ENCODE peak calls at places on chromosomes 4 and X, in four cellular contexts. One of them, this sample, is unnamed.

GRCh38 chr4:72564184-72564583 is 4.8 kb downstream of the ADAMTS3 start:
- DNase-seq in CD8-positive, alpha-beta T cell: no peak
- DNase-seq in fibroblast of pulmonary artery: peak; percentile 59
- DNase-seq in tibial artery: peak; percentile 49
- DNase-seq in this sample: peak; percentile 54

GRCh38 chrX:25131055-25131454 is 115.3 kb upstream of the ARX start:
- DNase-seq in CD8-positive, alpha-beta T cell: no peak
- DNase-seq in fibroblast of pulmonary artery: no peak
- DNase-seq in tibial artery: no peak
- DNase-seq in this sample: peak; percentile 3

GRCh38 chrX:136754641-136755040 is 26.1 kb downstream of the ARHGEF6 start:
- DNase-seq in CD8-positive, alpha-beta T cell: peak; percentile 39
- DNase-seq in fibroblast of pulmonary artery: no peak
- DNase-seq in tibial artery: peak; percentile 34
- DNase-seq in this sample: no peak

GRCh38 chrX:115259238-115259875 is 25.5 kb upstream of the LRCH2 start:
- DNase-seq in CD8-positive, alpha-beta T cell: no peak
- DNase-seq in fibroblast of pulmonary artery: no peak
- DNase-seq in tibial artery: no peak
- DNase-seq in this sample: no peak

GRCh38 chrX:71533850-71534515 is 1.1 kb downstream of the OGT start:
- DNase-seq in CD8-positive, alpha-beta T cell: peak; percentile 61
- DNase-seq in fibroblast of pulmonary artery: peak; percentile 54
- DNase-seq in tibial artery: peak; percentile 50
- DNase-seq in this sample: peak; percentile 32

GRCh38 chr4:6377626-6378492 is 94.6 kb downstream of the PPP2R2C start:
- DNase-seq in CD8-positive, alpha-beta T cell: no peak
- DNase-seq in fibroblast of pulmonary artery: no peak
- DNase-seq in tibial artery: no peak
- DNase-seq in this sample: no peak

GRCh38 chr4:48227662-48228061 is 42.0 kb downstream of the TEC start:
- DNase-seq in CD8-positive, alpha-beta T cell: no peak
- DNase-seq in fibroblast of pulmonary artery: no peak
- DNase-seq in tibial artery: no peak
- DNase-seq in this sample: no peak

GRCh38 chr4:64781737-64782326 is 372.6 kb upstream of the TECRL start:
- DNase-seq in CD8-positive, alpha-beta T cell: no peak
- DNase-seq in fibroblast of pulmonary artery: peak; percentile 55
- DNase-seq in tibial artery: no peak
- DNase-seq in this sample: peak; percentile 10

GRCh38 chrX:84865113-84865512 is 138.6 kb upstream of the APOOL start:
- DNase-seq in CD8-positive, alpha-beta T cell: no peak
- DNase-seq in fibroblast of pulmonary artery: peak; percentile 0
- DNase-seq in tibial artery: no peak
- DNase-seq in this sample: no peak

GRCh38 chr4:184408711-184409081 is 65.7 kb downstream of the IRF2 start:
- DNase-seq in CD8-positive, alpha-beta T cell: no peak
- DNase-seq in fibroblast of pulmonary artery: no peak
- DNase-seq in tibial artery: no peak
- DNase-seq in this sample: no peak

GRCh38 chr4:55864577-55865223 is 11.3 kb downstream of the EXOC1 start:
- DNase-seq in CD8-positive, alpha-beta T cell: no peak
- DNase-seq in fibroblast of pulmonary artery: no peak
- DNase-seq in tibial artery: no peak
- DNase-seq in this sample: no peak

GRCh38 chrX:19839770-19840254 is 47.6 kb downstream of the SH3KBP1 start:
- DNase-seq in CD8-positive, alpha-beta T cell: no peak
- DNase-seq in fibroblast of pulmonary artery: no peak
- DNase-seq in tibial artery: no peak
- DNase-seq in this sample: no peak

GRCh38 chr4:6746721-6747689 is 31.0 kb downstream of the BLOC1S4 start:
- DNase-seq in CD8-positive, alpha-beta T cell: no peak
- DNase-seq in fibroblast of pulmonary artery: peak; percentile 45
- DNase-seq in tibial artery: no peak
- DNase-seq in this sample: no peak

GRCh38 chr4:337932-338758 is 531 bp downstream of the ZNF141 start:
- DNase-seq in CD8-positive, alpha-beta T cell: peak; percentile 49
- DNase-seq in fibroblast of pulmonary artery: peak; percentile 57
- DNase-seq in tibial artery: no peak
- DNase-seq in this sample: peak; percentile 36

GRCh38 chrX:19280636-19281035 is 63.1 kb upstream of the PDHA1 start:
- DNase-seq in CD8-positive, alpha-beta T cell: no peak
- DNase-seq in fibroblast of pulmonary artery: no peak
- DNase-seq in tibial artery: no peak
- DNase-seq in this sample: no peak

GRCh38 chrX:74300869-74301268 is 3.1 kb upstream of the ZCCHC13 start:
- DNase-seq in CD8-positive, alpha-beta T cell: no peak
- DNase-seq in fibroblast of pulmonary artery: no peak
- DNase-seq in tibial artery: no peak
- DNase-seq in this sample: no peak

GRCh38 chr4:114924311-114924710 is 189.1 kb downstream of the NDST4 start:
- DNase-seq in CD8-positive, alpha-beta T cell: no peak
- DNase-seq in fibroblast of pulmonary artery: no peak
- DNase-seq in tibial artery: no peak
- DNase-seq in this sample: no peak

GRCh38 chrX:16101581-16101980 is 21.8 kb upstream of the GRPR start:
- DNase-seq in CD8-positive, alpha-beta T cell: no peak
- DNase-seq in fibroblast of pulmonary artery: no peak
- DNase-seq in tibial artery: no peak
- DNase-seq in this sample: no peak

DNA sequence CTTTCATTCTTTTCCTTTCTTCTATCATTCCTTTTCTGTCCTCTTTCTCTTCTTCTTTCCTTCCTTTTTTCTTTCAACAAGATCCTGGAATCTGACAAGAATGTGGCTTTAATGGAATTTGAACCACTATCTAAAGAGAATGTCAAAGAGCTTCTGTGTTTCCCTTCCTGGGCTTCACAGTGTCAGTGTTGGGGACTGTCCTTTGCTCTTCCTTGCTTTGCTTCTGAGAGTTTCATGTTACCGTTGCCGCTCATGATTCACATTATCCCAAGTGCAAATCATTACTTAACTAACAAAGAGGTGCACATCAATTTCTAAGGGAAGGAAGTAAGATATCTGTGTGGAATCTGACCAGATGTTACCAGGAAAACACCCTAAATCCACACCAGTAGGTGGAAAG is 90.5 kb upstream of the DDIT4L start:
- DNase-seq in CD8-positive, alpha-beta T cell: no peak
- DNase-seq in fibroblast of pulmonary artery: no peak
- DNase-seq in tibial artery: no peak
- DNase-seq in this sample: no peak
- H3K4me3 ChIP-seq in CD8-positive, alpha-beta T cell: no peak overlapping the region
- H3K4me3 ChIP-seq in fibroblast of pulmonary artery: no peak overlapping the region
- H3K4me3 ChIP-seq in tibial artery: no peak overlapping the region
- H3K4me3 ChIP-seq in this sample: no peak overlapping the region

GRCh38 chrX:79366888-79367749 is at the start of gene ITM2A:
- DNase-seq in CD8-positive, alpha-beta T cell: peak; percentile 64
- DNase-seq in fibroblast of pulmonary artery: peak; percentile 7
- DNase-seq in tibial artery: peak; percentile 27
- DNase-seq in this sample: no peak
- H3K4me3 ChIP-seq in CD8-positive, alpha-beta T cell: peak within 1 kb of the TSS; percentile 54
- H3K4me3 ChIP-seq in fibroblast of pulmonary artery: peak within 1 kb of the TSS; percentile 37
- H3K4me3 ChIP-seq in tibial artery: peak within 1 kb of the TSS; percentile 50
- H3K4me3 ChIP-seq in this sample: no peak within 1 kb of the TSS

DNA sequence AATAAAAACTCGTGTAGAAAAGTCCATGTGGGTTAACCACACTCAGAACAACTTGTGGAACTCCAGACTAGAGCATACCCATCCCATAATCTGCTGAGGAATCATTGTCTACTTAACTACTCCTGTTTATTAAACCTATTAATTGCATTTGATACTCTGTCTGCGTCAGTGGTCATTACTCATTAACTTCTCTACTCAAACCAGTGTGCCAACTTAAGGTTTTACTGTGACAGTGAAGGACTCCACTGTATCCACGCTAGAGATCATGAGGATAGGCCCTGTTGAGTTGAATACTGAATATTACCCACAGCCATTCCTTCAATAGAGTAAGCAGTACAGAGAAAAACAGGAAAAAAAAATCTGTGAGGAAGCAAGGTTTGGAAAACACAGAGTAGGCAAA is 17.3 kb downstream of the HPGD start:
- DNase-seq in CD8-positive, alpha-beta T cell: no peak
- DNase-seq in fibroblast of pulmonary artery: no peak
- DNase-seq in tibial artery: no peak
- DNase-seq in this sample: no peak
- H3K4me3 ChIP-seq in CD8-positive, alpha-beta T cell: no peak overlapping the region
- H3K4me3 ChIP-seq in fibroblast of pulmonary artery: no peak overlapping the region
- H3K4me3 ChIP-seq in tibial artery: no peak overlapping the region
- H3K4me3 ChIP-seq in this sample: no peak overlapping the region

DNA sequence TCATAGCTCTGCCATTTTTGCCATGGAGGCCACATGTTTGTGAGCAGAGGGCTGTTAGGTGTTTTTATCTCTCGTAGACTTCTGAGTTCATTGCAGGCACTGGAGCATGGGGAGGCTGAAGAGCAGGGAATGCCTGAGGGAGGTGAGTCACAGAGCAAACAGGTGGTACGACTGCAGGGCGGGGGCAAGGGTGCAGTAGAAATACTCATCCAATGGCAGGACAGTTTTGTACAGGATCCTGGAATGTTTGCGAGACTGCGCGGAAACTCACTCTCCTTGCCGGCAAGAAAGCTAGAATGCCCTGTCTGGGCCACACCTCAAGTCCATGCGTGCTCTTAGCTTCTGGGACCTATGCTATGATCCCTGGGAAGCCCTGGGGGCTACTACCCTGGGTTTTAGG is 20.0 kb upstream of the VCX2 start:
- DNase-seq in CD8-positive, alpha-beta T cell: no peak
- DNase-seq in fibroblast of pulmonary artery: no peak
- DNase-seq in tibial artery: no peak
- DNase-seq in this sample: no peak
- H3K4me3 ChIP-seq in CD8-positive, alpha-beta T cell: no peak overlapping the region
- H3K4me3 ChIP-seq in fibroblast of pulmonary artery: no peak overlapping the region
- H3K4me3 ChIP-seq in tibial artery: no peak overlapping the region
- H3K4me3 ChIP-seq in this sample: no peak overlapping the region

GRCh38 chr4:1686440-1687036 is 2.4 kb upstream of the FAM53A start:
- DNase-seq in CD8-positive, alpha-beta T cell: no peak
- DNase-seq in fibroblast of pulmonary artery: no peak
- DNase-seq in tibial artery: no peak
- DNase-seq in this sample: no peak

GRCh38 chr4:1683371-1683902 is 676 bp downstream of the FAM53A start:
- DNase-seq in CD8-positive, alpha-beta T cell: peak; percentile 29
- DNase-seq in fibroblast of pulmonary artery: peak; percentile 83
- DNase-seq in tibial artery: peak; percentile 50
- DNase-seq in this sample: peak; percentile 88

GRCh38 chr4:1685604-1686150 is 1.6 kb upstream of the FAM53A start:
- DNase-seq in CD8-positive, alpha-beta T cell: no peak
- DNase-seq in fibroblast of pulmonary artery: no peak
- DNase-seq in tibial artery: no peak
- DNase-seq in this sample: no peak

GRCh38 chr4:1683903-1684755 is at the start of gene FAM53A:
- DNase-seq in CD8-positive, alpha-beta T cell: peak; percentile 96
- DNase-seq in fibroblast of pulmonary artery: peak; percentile 88
- DNase-seq in tibial artery: peak; percentile 84
- DNase-seq in this sample: peak; percentile 78

GRCh38 chr4:1684756-1685603 is 867 bp upstream of the FAM53A start:
- DNase-seq in CD8-positive, alpha-beta T cell: no peak
- DNase-seq in fibroblast of pulmonary artery: no peak
- DNase-seq in tibial artery: no peak
- DNase-seq in this sample: no peak
- H3K4me3 ChIP-seq in CD8-positive, alpha-beta T cell: peak overlapping the region; percentile 41
- H3K4me3 ChIP-seq in fibroblast of pulmonary artery: peak overlapping the region; percentile 45
- H3K4me3 ChIP-seq in tibial artery: peak overlapping the region; percentile 95
- H3K4me3 ChIP-seq in this sample: peak overlapping the region; percentile 83

GRCh38 chr4:172845281-172845680 is 323.3 kb upstream of the GALNT7 start:
- DNase-seq in CD8-positive, alpha-beta T cell: no peak
- DNase-seq in fibroblast of pulmonary artery: no peak
- DNase-seq in tibial artery: no peak
- DNase-seq in this sample: no peak
- H3K4me3 ChIP-seq in CD8-positive, alpha-beta T cell: no peak overlapping the region
- H3K4me3 ChIP-seq in fibroblast of pulmonary artery: no peak overlapping the region
- H3K4me3 ChIP-seq in tibial artery: no peak overlapping the region
- H3K4me3 ChIP-seq in this sample: no peak overlapping the region

DNA sequence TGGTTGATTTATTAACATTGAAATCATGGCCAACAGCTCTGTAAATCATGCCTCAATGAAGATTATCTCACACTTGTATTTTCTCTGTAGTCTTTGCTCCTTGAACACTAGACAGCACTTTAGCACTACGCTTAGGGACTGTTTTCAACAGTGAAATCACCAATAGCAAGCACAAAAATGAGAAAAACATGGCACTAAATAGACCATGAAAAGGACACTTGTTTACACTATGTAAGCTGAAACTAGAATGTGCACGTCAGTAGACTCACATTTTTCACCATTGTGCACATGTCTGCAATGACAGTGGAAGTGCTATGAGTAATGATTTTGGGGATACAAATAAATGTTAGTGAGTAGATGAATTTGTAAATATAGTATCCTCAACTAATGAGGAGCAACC is 3.1 kb downstream of the BMP2K start:
- DNase-seq in CD8-positive, alpha-beta T cell: no peak
- DNase-seq in fibroblast of pulmonary artery: no peak
- DNase-seq in tibial artery: no peak
- DNase-seq in this sample: peak; percentile 26
- H3K4me3 ChIP-seq in CD8-positive, alpha-beta T cell: no peak overlapping the region
- H3K4me3 ChIP-seq in fibroblast of pulmonary artery: no peak overlapping the region
- H3K4me3 ChIP-seq in tibial artery: no peak overlapping the region
- H3K4me3 ChIP-seq in this sample: no peak overlapping the region